ENCODE peak calls at places on chromosomes 11 and 22, in seven cellular contexts. D is H7, F is HT-29, B is dermis microvascular lymphatic vessel endothelial cell, I is AG08396, L is T follicular helper cell, M is AG09319. S is an unnamed sample.

GRCh38 chr11:1553808-1554594 is 18.1 kb downstream of the DUSP8 start:
- DNase-seq in D (peak; percentile 90), F (peak; percentile 83), B (no peak), I (no peak), L (no peak), M (no peak), S (no peak)

GRCh38 chr22:45482169-45482568 is 20.5 kb upstream of the FBLN1 start:
- DNase-seq in D (no peak), F (no peak), B (no peak), I (no peak), L (no peak), M (no peak), S (no peak)

GRCh38 chr11:74444173-74444832 is 23.0 kb downstream of the KCNE3 start:
- DNase-seq in D (no peak), F (no peak), B (no peak), I (no peak), L (no peak), M (no peak), S (no peak)

GRCh38 chr11:8102965-8103364 is 22.0 kb downstream of the TUB start:
- DNase-seq in D (no peak), F (no peak), B (no peak), I (no peak), L (no peak), M (no peak), S (no peak)

GRCh38 chr11:6410695-6411430 is 8.0 kb downstream of the APBB1 start:
- DNase-seq in D (no peak), F (no peak), B (no peak), I (no peak), L (no peak), M (no peak), S (no peak)

GRCh38 chr11:31340903-31341572 is 28.5 kb downstream of the DCDC1 start:
- DNase-seq in D (peak; percentile 49), F (peak; percentile 70), B (no peak), I (peak; percentile 22), L (no peak), M (no peak), S (no peak)

GRCh38 chr22:28410050-28410816 is 269.4 kb downstream of the TTC28 start:
- DNase-seq in D (peak; percentile 32), F (no peak), B (no peak), I (peak; percentile 33), L (no peak), M (no peak), S (no peak)

GRCh38 chr11:111312076-111312475 is 13.7 kb downstream of the POU2AF3 start:
- DNase-seq in D (no peak), F (no peak), B (no peak), I (no peak), L (no peak), M (no peak), S (no peak)

GRCh38 chr11:66329165-66329673 is 7.0 kb downstream of the RIN1 start:
- DNase-seq in D (no peak), F (no peak), B (no peak), I (no peak), L (no peak), M (no peak), S (no peak)

GRCh38 chr11:86067230-86068137 is 1.4 kb downstream of the PICALM start:
- DNase-seq in D (no peak), F (peak; percentile 73), B (no peak), I (no peak), L (no peak), M (no peak), S (no peak)